ENCODE peak calls at places on chromosomes 12 and 14, in seven cellular contexts. V, M, F, O, C, J and G are unnamed samples.
A peak's percentile ranks its signal among the peaks of the same experiment; 100 is the strongest.

GRCh38 chr12:67747869-67748760 is 99.6 kb downstream of the DYRK2 start:
- DNase-seq in V (no peak), M (peak; percentile 61), F (no peak), O (no peak), C (peak; percentile 34), J (peak; percentile 56), G (peak; percentile 65)

GRCh38 chr12:71465794-71466193 is 26.2 kb downstream of the LGR5 start:
- DNase-seq in V (no peak), M (no peak), F (no peak), O (no peak), C (no peak), J (no peak), G (no peak)

GRCh38 chr12:96534339-96534738 is 45.0 kb downstream of the CFAP54 start:
- DNase-seq in V (no peak), M (no peak), F (no peak), O (no peak), C (no peak), J (no peak), G (no peak)

GRCh38 chr12:126021675-126022074 is 956.4 kb downstream of the AACS start:
- DNase-seq in V (no peak), M (no peak), F (no peak), O (no peak), C (no peak), J (no peak), G (no peak)

GRCh38 chr12:71756054-71756675 is 1.5 kb downstream of the RAB21 start:
- DNase-seq in V (no peak), M (no peak), F (no peak), O (no peak), C (no peak), J (no peak), G (peak; percentile 37)

GRCh38 chr12:110084314-110085015 is 36.1 kb upstream of the C12orf76 start:
- DNase-seq in V (no peak), M (no peak), F (no peak), O (no peak), C (no peak), J (no peak), G (no peak)

GRCh38 chr12:71548906-71549305 is 109.3 kb downstream of the LGR5 start:
- DNase-seq in V (no peak), M (no peak), F (no peak), O (no peak), C (no peak), J (no peak), G (no peak)

GRCh38 chr12:26680724-26681455 is 152.1 kb downstream of the ITPR2 start:
- DNase-seq in V (no peak), M (no peak), F (no peak), O (no peak), C (peak; percentile 57), J (no peak), G (peak; percentile 85)

GRCh38 chr14:79585845-79586244 is 625.5 kb downstream of the DIO2 start:
- DNase-seq in V (no peak), M (peak; percentile 51), F (no peak), O (no peak), C (peak; percentile 16), J (no peak), G (peak; percentile 25)

GRCh38 chr12:53996188-53996885 is 3.6 kb upstream of the HOXC9 start:
- DNase-seq in V (no peak), M (no peak), F (no peak), O (no peak), C (no peak), J (no peak), G (no peak)
- TF ChIP-seq CTCF in V (no peak), M (no peak), F (no peak), O (no peak), C (no peak), J (no peak), G (no peak)

GRCh38 chr12:77104792-77105191 is 39.4 kb upstream of the E2F7 start:
- DNase-seq in V (no peak), M (no peak), F (no peak), O (no peak), C (peak; percentile 32), J (no peak), G (peak; percentile 52)
- H3K4me3 ChIP-seq in V (no peak overlapping the region), M (no peak overlapping the region), F (no peak overlapping the region), O (no peak overlapping the region), C (no peak overlapping the region), J (no peak overlapping the region), G (no peak overlapping the region)

GRCh38 chr12:117188961-117189724 is 1.1 kb downstream of the FBXO21 start:
- DNase-seq in V (peak; percentile 5), M (peak; percentile 53), F (no peak), O (no peak), C (peak; percentile 57), J (no peak), G (peak; percentile 69)
- TF ChIP-seq CTCF in V (no peak), M (no peak), F (no peak), O (no peak), C (no peak), J (no peak), G (no peak)

GRCh38 chr12:45431153-45431552 is 215.3 kb downstream of the ANO6 start:
- DNase-seq in V (no peak), M (no peak), F (no peak), O (no peak), C (no peak), J (no peak), G (no peak)

GRCh38 chr12:45434094-45434493 is 218.2 kb downstream of the ANO6 start:
- DNase-seq in V (no peak), M (no peak), F (no peak), O (no peak), C (no peak), J (no peak), G (no peak)

GRCh38 chr12:45433441-45433868 is 217.6 kb downstream of the ANO6 start:
- DNase-seq in V (peak; percentile 42), M (no peak), F (no peak), O (no peak), C (no peak), J (no peak), G (no peak)

GRCh38 chr12:45439039-45439438 is 223.1 kb downstream of the ANO6 start:
- DNase-seq in V (no peak), M (peak; percentile 22), F (no peak), O (no peak), C (no peak), J (no peak), G (no peak)

GRCh38 chr12:45435945-45436710 is 220.2 kb downstream of the ANO6 start:
- DNase-seq in V (no peak), M (no peak), F (no peak), O (no peak), C (no peak), J (no peak), G (no peak)
- H3K4me3 ChIP-seq in V (no peak overlapping the region), M (no peak overlapping the region), F (no peak overlapping the region), O (no peak overlapping the region), C (no peak overlapping the region), J (no peak overlapping the region), G (no peak overlapping the region)

GRCh38 chr12:108702534-108702933 is 28.8 kb downstream of the CORO1C start:
- DNase-seq in V (no peak), M (no peak), F (no peak), O (no peak), C (no peak), J (no peak), G (no peak)
- TF ChIP-seq CTCF in V (no peak), M (no peak), F (no peak), O (no peak), C (no peak), J (no peak), G (no peak)

GRCh38 chr14:57865450-57866198 is at the start of gene SLC35F4:
- DNase-seq in V (peak; percentile 86), M (peak; percentile 24), F (no peak), O (no peak), C (no peak), J (no peak), G (peak; percentile 11)

GRCh38 chr14:57865066-57865449 is 834 bp downstream of the SLC35F4 start:
- DNase-seq in V (no peak), M (no peak), F (no peak), O (no peak), C (no peak), J (no peak), G (no peak)

GRCh38 chr14:57869530-57870088 is 3.7 kb upstream of the SLC35F4 start:
- DNase-seq in V (peak; percentile 14), M (no peak), F (no peak), O (no peak), C (no peak), J (no peak), G (no peak)

GRCh38 chr14:57863471-57863870 is 2.4 kb downstream of the SLC35F4 start:
- DNase-seq in V (peak; percentile 20), M (no peak), F (no peak), O (no peak), C (no peak), J (no peak), G (no peak)

GRCh38 chr14:57866199-57866755 is 385 bp upstream of the SLC35F4 start:
- DNase-seq in V (peak; percentile 11), M (no peak), F (no peak), O (no peak), C (no peak), J (no peak), G (no peak)
- H3K4me3 ChIP-seq in V (peak overlapping the region; percentile 37), M (no peak overlapping the region), F (peak overlapping the region; percentile 51), O (no peak overlapping the region), C (no peak overlapping the region), J (no peak overlapping the region), G (no peak overlapping the region)

DNA sequence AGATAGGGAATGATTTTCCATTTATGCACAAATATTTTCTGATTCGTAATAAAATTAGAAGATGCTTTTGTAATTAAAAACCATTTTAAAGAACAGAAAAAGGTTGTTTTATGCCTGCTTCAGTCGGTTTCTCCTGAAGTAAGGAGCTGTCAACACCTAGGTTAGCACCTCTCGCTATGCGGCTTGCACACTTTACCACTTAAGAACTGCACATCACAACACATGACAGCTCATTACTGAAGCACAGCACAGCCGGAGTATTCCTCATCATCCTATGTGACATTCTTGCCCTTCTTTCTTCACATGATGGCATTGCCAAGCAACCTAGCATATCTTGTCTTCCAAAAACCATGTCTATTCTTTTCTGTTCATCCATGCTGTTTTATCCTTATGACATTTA is 5.4 kb upstream of the WIF1 start:
- DNase-seq in V (no peak), M (no peak), F (no peak), O (no peak), C (no peak), J (no peak), G (no peak)
- TF ChIP-seq CTCF in V (no peak), M (no peak), F (no peak), O (no peak), C (no peak), J (no peak), G (no peak)

DNA sequence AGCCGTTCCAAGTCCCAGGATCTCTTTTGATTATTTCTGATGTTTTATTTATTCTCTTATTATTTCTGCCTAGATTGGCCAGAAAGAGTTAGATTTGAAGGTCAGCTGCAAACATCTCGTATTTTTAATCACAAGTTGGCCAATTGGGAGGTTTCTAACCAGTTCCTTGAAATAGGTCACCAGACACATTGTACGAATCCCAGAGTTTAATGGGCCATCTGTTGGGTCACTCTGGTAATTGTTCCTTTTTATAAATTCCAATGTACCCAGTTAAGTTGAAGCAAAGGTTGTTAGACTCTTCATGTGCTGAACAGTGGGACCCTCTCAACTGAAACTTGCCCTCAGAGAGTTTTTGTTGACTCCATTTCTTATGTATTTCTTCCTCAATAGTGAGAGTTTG is 382.8 kb upstream of the RGS6 start:
- DNase-seq in V (no peak), M (no peak), F (no peak), O (no peak), C (no peak), J (no peak), G (no peak)
- H3K4me3 ChIP-seq in V (no peak overlapping the region), M (no peak overlapping the region), F (no peak overlapping the region), O (no peak overlapping the region), C (no peak overlapping the region), J (no peak overlapping the region), G (no peak overlapping the region)